ENCODE peak calls at places on chromosomes 12 and 14, in ten cellular contexts. W is amniotic stem cell; O is cardiac fibroblast; F is activated gamma-delta T cell treated with Interleukin-2 at 50 U/mL for 16 hours; I is stimulated activated CD8-positive, alpha-beta memory T cell treated with anti-CD3 and anti-CD28 coated beads, Interleukin-2, amount 100 ng/mL, for 1 hour; R is activated CD4-positive, alpha-beta T cell treated with anti-CD3 and anti-CD28 coated beads, Interleukin-2, amount 50 U/mL, for 48 hours; A is naive thymus-derived CD4-positive, alpha-beta T cell; K is HS-27A; Q is mesendoderm; X is psoas muscle. B is an unnamed sample.

GRCh38 chr12:5808956-5809355 is 136.1 kb downstream of the ANO2 start:
- DNase-seq in W (peak), O (no peak), F (no peak), I (no peak), R (no peak), A (no peak), K (peak), Q (no peak), X (no peak), B (no peak)

GRCh38 chr14:85564841-85565527 is 35.0 kb downstream of the FLRT2 start:
- DNase-seq in W (no peak), O (no peak), F (no peak), I (no peak), R (no peak), A (no peak), K (no peak), Q (no peak), X (no peak), B (no peak)

GRCh38 chr14:53411110-53411509 is 258.0 kb upstream of the DDHD1 start:
- DNase-seq in W (peak), O (peak), F (no peak), I (no peak), R (no peak), A (no peak), K (no peak), Q (no peak), X (no peak), B (no peak)

GRCh38 chr14:99164712-99165111 is 107.3 kb downstream of the BCL11B start:
- DNase-seq in W (no peak), O (no peak), F (no peak), I (no peak), R (no peak), A (no peak), K (no peak), Q (no peak), X (no peak), B (no peak)

GRCh38 chr12:44816446-44817017 is 59.6 kb downstream of the NELL2 start:
- DNase-seq in W (no peak), O (no peak), F (no peak), I (no peak), R (no peak), A (no peak), K (no peak), Q (no peak), X (no peak), B (no peak)

GRCh38 chr14:21924479-21924878 is 250.9 kb upstream of the OR4E1 start:
- DNase-seq in W (no peak), O (no peak), F (peak), I (peak), R (peak), A (peak), K (no peak), Q (peak), X (no peak), B (no peak)

GRCh38 chr14:36161781-36162180 is 14.7 kb downstream of the PTCSC3 start:
- DNase-seq in W (no peak), O (no peak), F (no peak), I (no peak), R (no peak), A (no peak), K (no peak), Q (peak), X (no peak), B (peak)

GRCh38 chr12:90129369-90130030 is 420.9 kb upstream of the ATP2B1 start:
- DNase-seq in W (no peak), O (no peak), F (no peak), I (no peak), R (no peak), A (no peak), K (no peak), Q (no peak), X (no peak), B (no peak)

GRCh38 chr12:105910030-105910429 is 228.7 kb downstream of the NUAK1 start:
- DNase-seq in W (no peak), O (no peak), F (no peak), I (no peak), R (no peak), A (no peak), K (no peak), Q (no peak), X (no peak), B (no peak)

GRCh38 chr12:62660763-62661162 is 194.1 kb downstream of the MON2 start:
- DNase-seq in W (no peak), O (peak), F (no peak), I (no peak), R (no peak), A (no peak), K (peak), Q (no peak), X (no peak), B (no peak)

GRCh38 chr12:42936991-42937390 is 347.4 kb upstream of the PRICKLE1 start:
- DNase-seq in W (no peak), O (no peak), F (no peak), I (no peak), R (no peak), A (no peak), K (no peak), Q (no peak), X (no peak), B (no peak)

GRCh38 chr12:72368719-72369505 is 96.7 kb downstream of the TRHDE start:
- DNase-seq in W (no peak), O (no peak), F (no peak), I (no peak), R (no peak), A (no peak), K (no peak), Q (no peak), X (no peak), B (no peak)

GRCh38 chr14:55328317-55328716 is 57.1 kb downstream of the FBXO34 start:
- DNase-seq in W (no peak), O (peak), F (no peak), I (no peak), R (no peak), A (no peak), K (no peak), Q (no peak), X (no peak), B (no peak)

GRCh38 chr12:44015333-44015941 is 179.6 kb downstream of the TMEM117 start:
- DNase-seq in W (peak), O (peak), F (no peak), I (no peak), R (no peak), A (peak), K (peak), Q (peak), X (no peak), B (peak)

GRCh38 chr12:132717011-132717410 is 6.4 kb downstream of the PGAM5 start:
- DNase-seq in W (no peak), O (no peak), F (no peak), I (no peak), R (no peak), A (no peak), K (no peak), Q (no peak), X (peak), B (no peak)

GRCh38 chr14:55381040-55381439 is 30.6 kb downstream of the ATG14 start:
- DNase-seq in W (no peak), O (no peak), F (no peak), I (no peak), R (no peak), A (no peak), K (no peak), Q (peak), X (no peak), B (no peak)

GRCh38 chr14:36194645-36195044 is 18.1 kb upstream of the PTCSC3 start:
- DNase-seq in W (no peak), O (no peak), F (no peak), I (no peak), R (no peak), A (no peak), K (no peak), Q (no peak), X (no peak), B (no peak)

GRCh38 chr14:60175255-60175902 is 10.2 kb upstream of the DHRS7 start:
- DNase-seq in W (no peak), O (no peak), F (no peak), I (no peak), R (no peak), A (no peak), K (no peak), Q (no peak), X (no peak), B (no peak)

GRCh38 chr12:85835810-85836715 is at the start of gene RASSF9:
- DNase-seq in W (no peak), O (peak), F (no peak), I (no peak), R (no peak), A (no peak), K (no peak), Q (peak), X (peak), B (no peak)

GRCh38 chr12:57620936-57621496 is 9.8 kb downstream of the ARHGEF25 start:
- DNase-seq in W (no peak), O (no peak), F (no peak), I (no peak), R (no peak), A (no peak), K (no peak), Q (no peak), X (peak), B (no peak)

GRCh38 chr12:102730996-102731395 is 186.0 kb downstream of the PAH start:
- DNase-seq in W (no peak), O (no peak), F (no peak), I (no peak), R (no peak), A (no peak), K (no peak), Q (peak), X (no peak), B (no peak)

GRCh38 chr12:6476496-6476895 is 6.0 kb upstream of the VAMP1 start:
- DNase-seq in W (peak), O (peak), F (no peak), I (no peak), R (no peak), A (no peak), K (no peak), Q (no peak), X (no peak), B (no peak)

GRCh38 chr12:91923864-91924263 is 221.8 kb downstream of the BTG1 start:
- DNase-seq in W (no peak), O (no peak), F (no peak), I (no peak), R (no peak), A (no peak), K (no peak), Q (no peak), X (peak), B (no peak)

GRCh38 chr12:52233462-52234141 is 559 bp downstream of the KRT7 start:
- DNase-seq in W (no peak), O (no peak), F (no peak), I (no peak), R (no peak), A (no peak), K (no peak), Q (peak), X (no peak), B (no peak)

GRCh38 chr12:31369712-31370521 is 44.0 kb upstream of the SINHCAF start:
- DNase-seq in W (no peak), O (peak), F (no peak), I (no peak), R (no peak), A (no peak), K (no peak), Q (peak), X (no peak), B (peak)

GRCh38 chr12:108430245-108430644 is 84.8 kb upstream of the FICD start:
- DNase-seq in W (no peak), O (peak), F (no peak), I (no peak), R (no peak), A (no peak), K (no peak), Q (no peak), X (no peak), B (no peak)

GRCh38 chr12:15931590-15932053 is 20.5 kb downstream of the DERA start:
- DNase-seq in W (no peak), O (no peak), F (no peak), I (no peak), R (no peak), A (no peak), K (no peak), Q (peak), X (no peak), B (no peak)

GRCh38 chr12:1680804-1681492 is 9.9 kb upstream of the ADIPOR2 start:
- DNase-seq in W (no peak), O (peak), F (no peak), I (no peak), R (no peak), A (no peak), K (no peak), Q (no peak), X (no peak), B (no peak)

GRCh38 chr14:96091941-96092411 is 52.8 kb downstream of the C14orf132 start:
- DNase-seq in W (no peak), O (peak), F (no peak), I (no peak), R (no peak), A (no peak), K (no peak), Q (no peak), X (no peak), B (no peak)

GRCh38 chr14:101246894-101247853 is 314.1 kb upstream of the DIO3 start:
- DNase-seq in W (no peak), O (no peak), F (no peak), I (no peak), R (no peak), A (no peak), K (no peak), Q (no peak), X (peak), B (no peak)

GRCh38 chr14:91953170-91953985 is 5.9 kb upstream of the FBLN5 start:
- DNase-seq in W (peak), O (peak), F (no peak), I (no peak), R (no peak), A (no peak), K (no peak), Q (no peak), X (no peak), B (no peak)

GRCh38 chr12:93595336-93595735 is 22.9 kb downstream of the SOCS2 start:
- DNase-seq in W (no peak), O (no peak), F (no peak), I (no peak), R (no peak), A (no peak), K (no peak), Q (no peak), X (no peak), B (no peak)

GRCh38 chr12:4960030-4960429 is 50.3 kb downstream of the KCNA1 start:
- DNase-seq in W (no peak), O (no peak), F (no peak), I (no peak), R (no peak), A (no peak), K (no peak), Q (no peak), X (no peak), B (no peak)